ENCODE peak calls at places on chromosomes 16 and 17, in five cellular contexts. One of them, this sample, is unnamed.

GRCh38 chr17:76532072-76532651 is 5.3 kb downstream of the CYGB start:
- DNase-seq in ovary: no peak
- DNase-seq in stomach: no peak
- DNase-seq in prostate gland: no peak
- DNase-seq in PC-3: peak; percentile 63
- DNase-seq in this sample: no peak

GRCh38 chr17:16108858-16109257 is 106.5 kb downstream of the NCOR1 start:
- DNase-seq in ovary: no peak
- DNase-seq in stomach: no peak
- DNase-seq in prostate gland: no peak
- DNase-seq in PC-3: no peak
- DNase-seq in this sample: no peak

GRCh38 chr17:10775740-10776333 is 28.1 kb downstream of the TMEM238L start:
- DNase-seq in ovary: no peak
- DNase-seq in stomach: no peak
- DNase-seq in prostate gland: no peak
- DNase-seq in PC-3: no peak
- DNase-seq in this sample: no peak

GRCh38 chr17:3956558-3956957 is 7.7 kb downstream of the ATP2A3 start:
- DNase-seq in ovary: no peak
- DNase-seq in stomach: no peak
- DNase-seq in prostate gland: no peak
- DNase-seq in PC-3: no peak
- DNase-seq in this sample: no peak

GRCh38 chr16:11303405-11304138 is 22.4 kb upstream of the PRM1 start:
- DNase-seq in ovary: no peak
- DNase-seq in stomach: peak; percentile 85
- DNase-seq in prostate gland: peak; percentile 62
- DNase-seq in PC-3: peak; percentile 56
- DNase-seq in this sample: no peak

GRCh38 chr16:63461248-63461841 is 1425.1 kb upstream of the CDH8 start:
- DNase-seq in ovary: no peak
- DNase-seq in stomach: no peak
- DNase-seq in prostate gland: peak; percentile 7
- DNase-seq in PC-3: peak; percentile 59
- DNase-seq in this sample: no peak

GRCh38 chr17:17077101-17077500 is 34.8 kb downstream of the MPRIP start:
- DNase-seq in ovary: peak; percentile 19
- DNase-seq in stomach: no peak
- DNase-seq in prostate gland: no peak
- DNase-seq in PC-3: no peak
- DNase-seq in this sample: no peak

GRCh38 chr17:6208608-6209180 is 138.5 kb downstream of the WSCD1 start:
- DNase-seq in ovary: no peak
- DNase-seq in stomach: no peak
- DNase-seq in prostate gland: no peak
- DNase-seq in PC-3: no peak
- DNase-seq in this sample: peak; percentile 65

GRCh38 chr16:15576960-15577958 is 65.7 kb downstream of the MARF1 start:
- DNase-seq in ovary: no peak
- DNase-seq in stomach: peak; percentile 50
- DNase-seq in prostate gland: peak; percentile 65
- DNase-seq in PC-3: no peak
- DNase-seq in this sample: no peak

GRCh38 chr16:85090166-85090565 is 22.1 kb downstream of the CIBAR2 start:
- DNase-seq in ovary: no peak
- DNase-seq in stomach: no peak
- DNase-seq in prostate gland: no peak
- DNase-seq in PC-3: no peak
- DNase-seq in this sample: no peak

GRCh38 chr17:41772218-41772585 is 14.3 kb downstream of the JUP start:
- DNase-seq in ovary: no peak
- DNase-seq in stomach: peak; percentile 90
- DNase-seq in prostate gland: peak; percentile 88
- DNase-seq in PC-3: peak; percentile 82
- DNase-seq in this sample: no peak

GRCh38 chr17:61784510-61784909 is 78.8 kb downstream of the BRIP1 start:
- DNase-seq in ovary: no peak
- DNase-seq in stomach: no peak
- DNase-seq in prostate gland: no peak
- DNase-seq in PC-3: no peak
- DNase-seq in this sample: no peak

GRCh38 chr17:82344175-82344907 is 10.8 kb upstream of the SECTM1 start:
- DNase-seq in ovary: no peak
- DNase-seq in stomach: no peak
- DNase-seq in prostate gland: no peak
- DNase-seq in PC-3: no peak
- DNase-seq in this sample: no peak

GRCh38 chr17:51079049-51079448 is 41.6 kb downstream of the SPAG9 start:
- DNase-seq in ovary: no peak
- DNase-seq in stomach: no peak
- DNase-seq in prostate gland: no peak
- DNase-seq in PC-3: peak; percentile 64
- DNase-seq in this sample: no peak

GRCh38 chr16:11796227-11797165 is 562 bp downstream of the ZC3H7A start:
- DNase-seq in ovary: peak; percentile 79
- DNase-seq in stomach: peak; percentile 62
- DNase-seq in prostate gland: peak; percentile 62
- DNase-seq in PC-3: peak; percentile 11
- DNase-seq in this sample: peak; percentile 85

GRCh38 chr17:50264263-50265113 is 9.8 kb upstream of the TMEM92 start:
- DNase-seq in ovary: peak; percentile 67
- DNase-seq in stomach: no peak
- DNase-seq in prostate gland: no peak
- DNase-seq in PC-3: no peak
- DNase-seq in this sample: no peak

GRCh38 chr17:18970582-18971480 is 18.9 kb downstream of the SLC5A10 start:
- DNase-seq in ovary: no peak
- DNase-seq in stomach: no peak
- DNase-seq in prostate gland: no peak
- DNase-seq in PC-3: no peak
- DNase-seq in this sample: no peak

GRCh38 chr17:27808629-27809028 is 8.3 kb upstream of the NOS2 start:
- DNase-seq in ovary: no peak
- DNase-seq in stomach: no peak
- DNase-seq in prostate gland: no peak
- DNase-seq in PC-3: no peak
- DNase-seq in this sample: no peak

GRCh38 chr16:7097537-7097936 is 235.1 kb upstream of the RBFOX1 start:
- DNase-seq in ovary: no peak
- DNase-seq in stomach: no peak
- DNase-seq in prostate gland: no peak
- DNase-seq in PC-3: no peak
- DNase-seq in this sample: no peak
- TF ChIP-seq CTCF in ovary: no peak
- TF ChIP-seq CTCF in stomach: no peak
- TF ChIP-seq CTCF in prostate gland: no peak
- TF ChIP-seq CTCF in PC-3: no peak
- TF ChIP-seq CTCF in this sample: no peak

GRCh38 chr16:74607967-74608356 is 1.0 kb upstream of the GLG1 start:
- DNase-seq in ovary: no peak
- DNase-seq in stomach: no peak
- DNase-seq in prostate gland: no peak
- DNase-seq in PC-3: no peak
- DNase-seq in this sample: no peak

GRCh38 chr16:74607310-74607966 is 524 bp upstream of the GLG1 start:
- DNase-seq in ovary: no peak
- DNase-seq in stomach: no peak
- DNase-seq in prostate gland: no peak
- DNase-seq in PC-3: no peak
- DNase-seq in this sample: no peak

GRCh38 chr16:74605332-74605731 is 1.6 kb downstream of the GLG1 start:
- DNase-seq in ovary: no peak
- DNase-seq in stomach: no peak
- DNase-seq in prostate gland: no peak
- DNase-seq in PC-3: peak; percentile 12
- DNase-seq in this sample: no peak

GRCh38 chr16:74605746-74606520 is 981 bp downstream of the GLG1 start:
- DNase-seq in ovary: no peak
- DNase-seq in stomach: no peak
- DNase-seq in prostate gland: no peak
- DNase-seq in PC-3: no peak
- DNase-seq in this sample: no peak

DNA sequence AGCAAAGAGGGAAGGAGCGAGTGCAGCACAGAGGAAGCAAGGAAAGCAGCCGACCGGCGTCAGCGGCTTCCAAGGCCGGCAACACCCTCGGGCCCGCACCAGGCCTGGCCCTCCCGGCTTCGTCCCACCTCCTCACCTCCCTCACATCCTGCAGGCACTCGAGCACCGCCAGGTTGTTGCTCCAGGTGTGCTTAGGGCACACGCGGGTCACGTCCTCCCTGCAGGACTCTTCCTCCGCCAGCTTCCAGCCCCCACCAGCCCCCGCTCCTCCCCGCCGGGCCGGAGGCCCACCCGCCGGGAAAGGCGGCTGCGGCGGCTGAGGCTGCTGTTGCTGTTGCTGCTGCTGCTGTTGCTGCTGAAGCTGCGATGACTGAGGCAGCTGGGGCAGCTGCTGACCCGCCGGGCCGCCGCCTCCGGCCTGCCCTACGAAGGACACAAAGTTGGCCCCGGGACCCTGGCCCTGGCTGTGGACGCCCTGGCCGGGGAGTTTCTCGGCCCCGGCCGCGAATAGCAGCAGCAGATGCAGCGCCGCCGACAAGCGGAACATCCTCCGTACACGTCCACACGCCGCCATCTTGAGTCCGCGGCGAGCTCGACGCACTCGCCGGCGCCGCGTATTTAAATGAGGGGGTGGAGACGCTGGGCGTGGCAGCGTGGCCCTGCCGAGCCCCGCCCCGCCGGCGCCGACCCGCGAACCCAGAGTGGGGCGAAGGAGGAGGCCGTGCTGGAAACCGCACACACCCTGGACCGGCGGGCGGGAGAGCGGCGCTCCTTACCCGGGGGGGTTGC is at the start of gene GLG1:
- DNase-seq in ovary: peak; percentile 94
- DNase-seq in stomach: peak; percentile 93
- DNase-seq in prostate gland: peak; percentile 90
- DNase-seq in PC-3: peak; percentile 86
- DNase-seq in this sample: peak; percentile 95
- TF ChIP-seq CTCF in ovary: no peak
- TF ChIP-seq CTCF in stomach: no peak
- TF ChIP-seq CTCF in prostate gland: no peak
- TF ChIP-seq CTCF in PC-3: no peak
- TF ChIP-seq CTCF in this sample: no peak

DNA sequence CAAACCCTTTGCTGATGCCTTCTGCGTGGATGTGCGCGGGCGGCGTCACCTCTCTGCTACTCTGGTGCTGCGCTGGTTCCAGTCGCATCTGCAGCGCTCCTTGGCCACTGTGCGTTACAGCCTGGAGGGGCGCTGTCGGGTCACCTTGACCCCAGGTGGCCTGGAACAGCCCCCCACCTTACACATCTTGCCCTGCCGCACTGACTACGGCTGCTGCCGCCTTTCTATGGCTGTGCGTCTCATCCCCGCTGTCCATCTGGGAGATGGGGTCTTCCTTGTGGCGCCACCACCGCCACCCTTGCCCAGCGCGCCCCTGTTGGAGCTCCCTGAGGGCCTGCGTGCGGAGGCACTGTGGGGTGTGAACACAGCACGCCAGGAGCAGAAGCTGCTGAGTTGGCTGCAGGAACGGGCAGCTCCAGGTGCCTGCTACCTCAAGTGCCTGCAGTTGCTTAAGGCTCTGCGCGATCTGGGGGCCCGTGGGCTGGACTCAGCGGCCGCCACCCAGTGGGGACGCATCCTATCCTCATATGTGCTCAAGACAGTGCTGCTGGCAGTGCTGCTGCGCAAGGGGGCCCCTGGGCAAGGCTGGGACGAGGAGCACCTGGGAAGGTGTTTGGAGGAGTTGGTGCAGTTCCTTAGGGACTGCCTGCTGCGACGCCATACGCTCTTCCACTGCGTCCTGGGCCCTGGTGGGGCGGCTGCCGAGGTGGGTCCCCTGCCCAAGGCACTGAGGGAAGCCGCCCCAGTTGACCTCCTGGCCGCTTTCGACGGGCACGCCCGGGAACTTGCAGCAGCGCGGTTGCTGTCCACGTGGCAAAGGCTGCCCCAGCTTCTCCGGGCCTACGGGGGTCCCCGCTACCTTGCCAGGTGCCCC is 1.6 kb downstream of the ITPRIPL2 start:
- DNase-seq in ovary: peak; percentile 45
- DNase-seq in stomach: no peak
- DNase-seq in prostate gland: no peak
- DNase-seq in PC-3: no peak
- DNase-seq in this sample: no peak
- TF ChIP-seq CTCF in ovary: no peak
- TF ChIP-seq CTCF in stomach: no peak
- TF ChIP-seq CTCF in prostate gland: no peak
- TF ChIP-seq CTCF in PC-3: peak; percentile 13
- TF ChIP-seq CTCF in this sample: no peak

GRCh38 chr17:74118504-74118903 is 85.0 kb upstream of the RPL38 start:
- DNase-seq in ovary: no peak
- DNase-seq in stomach: no peak
- DNase-seq in prostate gland: no peak
- DNase-seq in PC-3: no peak
- DNase-seq in this sample: no peak
- TF ChIP-seq CTCF in ovary: no peak
- TF ChIP-seq CTCF in stomach: no peak
- TF ChIP-seq CTCF in prostate gland: no peak
- TF ChIP-seq CTCF in PC-3: peak; percentile 34
- TF ChIP-seq CTCF in this sample: no peak

GRCh38 chr17:74123350-74123749 is 80.1 kb upstream of the RPL38 start:
- DNase-seq in ovary: no peak
- DNase-seq in stomach: no peak
- DNase-seq in prostate gland: no peak
- DNase-seq in PC-3: peak; percentile 10
- DNase-seq in this sample: no peak
- TF ChIP-seq CTCF in ovary: no peak
- TF ChIP-seq CTCF in stomach: no peak
- TF ChIP-seq CTCF in prostate gland: no peak
- TF ChIP-seq CTCF in PC-3: no peak
- TF ChIP-seq CTCF in this sample: no peak

DNA sequence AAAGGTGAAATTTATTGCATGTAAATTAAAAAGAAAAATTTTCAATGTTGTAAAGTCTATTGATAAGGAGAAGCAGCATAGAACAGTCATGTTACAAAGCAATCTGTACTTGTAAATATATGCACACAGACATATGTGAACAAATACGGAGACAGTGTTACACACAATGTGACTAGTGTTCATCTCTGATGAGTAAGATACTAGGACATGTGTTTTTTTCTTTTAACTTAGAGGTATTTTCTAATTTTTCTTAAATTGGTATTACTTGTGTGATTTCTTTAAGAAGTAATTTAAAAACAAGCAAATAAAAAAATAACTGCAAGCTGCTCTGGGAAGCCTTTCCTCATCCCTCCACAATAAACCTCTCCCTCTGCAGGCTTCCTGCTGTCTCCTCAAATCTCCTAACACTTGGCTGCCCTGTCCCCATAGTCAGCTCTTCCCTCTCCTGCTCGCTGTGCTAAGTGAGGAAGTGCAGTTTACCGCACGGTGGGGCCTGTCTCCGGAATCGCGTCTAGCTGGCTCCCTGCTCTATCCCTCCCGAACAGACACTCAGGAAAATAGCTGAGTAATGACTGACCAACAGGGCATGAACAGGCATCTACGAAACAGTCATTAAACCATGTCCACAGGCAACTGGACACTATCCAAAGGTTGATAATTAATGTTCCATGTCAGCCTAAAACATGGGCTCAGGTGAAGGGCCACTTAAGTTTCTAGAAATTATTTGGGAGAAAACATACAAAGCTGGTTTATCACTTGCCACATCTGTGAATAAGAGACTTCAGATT is 35.9 kb downstream of the CMTM4 start:
- DNase-seq in ovary: peak; percentile 68
- DNase-seq in stomach: peak; percentile 46
- DNase-seq in prostate gland: peak; percentile 62
- DNase-seq in PC-3: peak; percentile 73
- DNase-seq in this sample: no peak
- TF ChIP-seq CTCF in ovary: no peak
- TF ChIP-seq CTCF in stomach: no peak
- TF ChIP-seq CTCF in prostate gland: peak; percentile 27
- TF ChIP-seq CTCF in PC-3: peak; percentile 14
- TF ChIP-seq CTCF in this sample: peak; percentile 38

This sample was measured in osteocyte.